ENCODE peak calls at places on chromosomes 1 and 21, in seven cellular contexts. I is NCI-H748 treated with DMSO at 0.1 percent for 48 hours; O is WTC11; C is GM13977; L is GM18507; B is endodermal cell; R is CD8-positive, alpha-beta T cell. A is an unnamed sample.

GRCh38 chr1:54887665-54888071 is 673 bp upstream of the DHCR24 start:
- DNase-seq in I (no peak), O (peak; percentile 15), C (no peak), L (no peak), B (no peak), R (no peak), A (no peak)

GRCh38 chr1:165067829-165068228 is 288.7 kb downstream of the LMX1A start:
- DNase-seq in I (no peak), O (no peak), C (no peak), L (no peak), B (no peak), R (no peak), A (no peak)

GRCh38 chr1:219433471-219434131 is 179.3 kb downstream of the ZC3H11B start:
- DNase-seq in I (peak; percentile 71), O (no peak), C (no peak), L (no peak), B (no peak), R (no peak), A (no peak)

GRCh38 chr1:185431612-185432011 is 114.6 kb upstream of the IVNS1ABP start:
- DNase-seq in I (no peak), O (no peak), C (no peak), L (no peak), B (no peak), R (no peak), A (no peak)

GRCh38 chr1:221841291-221841982 is 99.5 kb upstream of the DUSP10 start:
- DNase-seq in I (no peak), O (no peak), C (no peak), L (no peak), B (no peak), R (no peak), A (no peak)

GRCh38 chr21:16377120-16377658 is 647.4 kb downstream of the USP25 start:
- DNase-seq in I (no peak), O (no peak), C (no peak), L (no peak), B (no peak), R (no peak), A (no peak)

GRCh38 chr1:182847105-182847504 is 8.0 kb downstream of the DHX9 start:
- DNase-seq in I (no peak), O (no peak), C (no peak), L (no peak), B (no peak), R (no peak), A (no peak)

GRCh38 chr1:46551597-46552095 is at the start of gene KNCN:
- DNase-seq in I (no peak), O (no peak), C (no peak), L (no peak), B (no peak), R (no peak), A (no peak)

GRCh38 chr1:213374369-213374768 is 323.3 kb downstream of the RPS6KC1 start:
- DNase-seq in I (peak; percentile 53), O (peak; percentile 87), C (peak; percentile 71), L (peak; percentile 36), B (peak; percentile 95), R (peak; percentile 17), A (peak; percentile 14)

GRCh38 chr1:10941891-10942541 is 70.4 kb upstream of the TARDBP start:
- DNase-seq in I (no peak), O (peak; percentile 86), C (peak; percentile 83), L (peak; percentile 50), B (peak; percentile 93), R (peak; percentile 48), A (peak; percentile 37)

GRCh38 chr1:85274969-85275453 is 1.4 kb downstream of the BCL10 start:
- DNase-seq in I (no peak), O (no peak), C (no peak), L (no peak), B (no peak), R (no peak), A (no peak)

GRCh38 chr21:31888936-31889371 is 16.1 kb downstream of the HUNK start:
- DNase-seq in I (no peak), O (no peak), C (no peak), L (no peak), B (peak; percentile 68), R (no peak), A (no peak)

GRCh38 chr1:208052926-208053407 is 142.0 kb upstream of the CD34 start:
- DNase-seq in I (no peak), O (no peak), C (no peak), L (no peak), B (no peak), R (no peak), A (no peak)

GRCh38 chr1:234571692-234572091 is 38.3 kb downstream of the IRF2BP2 start:
- DNase-seq in I (no peak), O (no peak), C (no peak), L (no peak), B (peak; percentile 9), R (no peak), A (no peak)

GRCh38 chr21:45861156-45861870 is 120.3 kb upstream of the COL6A1 start:
- DNase-seq in I (no peak), O (no peak), C (no peak), L (no peak), B (peak; percentile 29), R (no peak), A (no peak)

GRCh38 chr21:44817914-44818635 is at the start of gene SUMO3:
- DNase-seq in I (peak; percentile 12), O (peak; percentile 69), C (peak; percentile 96), L (peak; percentile 79), B (peak; percentile 91), R (peak; percentile 85), A (peak; percentile 85)

GRCh38 chr1:161721738-161722343 is 497 bp downstream of the FCRLB start:
- DNase-seq in I (no peak), O (no peak), C (no peak), L (no peak), B (no peak), R (no peak), A (no peak)

GRCh38 chr21:36134820-36135390 is at the start of gene CBR3:
- DNase-seq in I (no peak), O (peak; percentile 30), C (peak; percentile 53), L (no peak), B (peak; percentile 55), R (peak; percentile 20), A (peak; percentile 43)

GRCh38 chr1:11749203-11749689 is 12.7 kb upstream of the C1orf167 start:
- DNase-seq in I (peak; percentile 10), O (peak; percentile 60), C (peak; percentile 79), L (peak; percentile 73), B (peak; percentile 90), R (peak; percentile 28), A (peak; percentile 23)

GRCh38 chr1:175865041-175865766 is 121.8 kb upstream of the TNR start:
- DNase-seq in I (no peak), O (peak; percentile 69), C (no peak), L (no peak), B (peak; percentile 90), R (no peak), A (no peak)

GRCh38 chr1:33654267-33654832 is 181.9 kb downstream of the ZSCAN20 start:
- DNase-seq in I (no peak), O (peak; percentile 40), C (no peak), L (no peak), B (peak; percentile 78), R (no peak), A (no peak)

GRCh38 chr1:45877264-45877663 is 73.9 kb downstream of the MAST2 start:
- DNase-seq in I (no peak), O (no peak), C (no peak), L (no peak), B (no peak), R (no peak), A (no peak)

GRCh38 chr1:63487336-63488065 is 35.5 kb downstream of the ITGB3BP start:
- DNase-seq in I (no peak), O (no peak), C (no peak), L (no peak), B (no peak), R (no peak), A (no peak)

GRCh38 chr1:48916121-48917069 is 139.7 kb upstream of the BEND5 start:
- DNase-seq in I (peak; percentile 78), O (peak; percentile 53), C (no peak), L (no peak), B (peak; percentile 83), R (no peak), A (no peak)

GRCh38 chr21:36854391-36854790 is 112.1 kb downstream of the HLCS start:
- DNase-seq in I (peak; percentile 46), O (peak; percentile 69), C (peak; percentile 53), L (peak; percentile 11), B (peak; percentile 84), R (no peak), A (no peak)

GRCh38 chr1:145707183-145707867 is at the start of gene PDZK1:
- DNase-seq in I (no peak), O (peak; percentile 19), C (no peak), L (no peak), B (peak; percentile 75), R (no peak), A (no peak)

GRCh38 chr21:33383056-33383888 is 19.9 kb upstream of the IFNGR2 start:
- DNase-seq in I (no peak), O (no peak), C (peak; percentile 64), L (no peak), B (peak; percentile 56), R (peak; percentile 56), A (peak; percentile 62)

GRCh38 chr1:39224295-39224829 is 19.9 kb downstream of the MACF1 start:
- DNase-seq in I (no peak), O (no peak), C (no peak), L (no peak), B (no peak), R (no peak), A (no peak)

GRCh38 chr1:38740543-38740942 is 119.0 kb downstream of the RRAGC start:
- DNase-seq in I (no peak), O (no peak), C (no peak), L (no peak), B (no peak), R (no peak), A (no peak)

GRCh38 chr21:41242238-41242829 is 74.3 kb upstream of the FAM3B start:
- DNase-seq in I (no peak), O (no peak), C (no peak), L (no peak), B (peak; percentile 49), R (no peak), A (no peak)

GRCh38 chr1:43688594-43689000 is 18.7 kb upstream of the ST3GAL3 start:
- DNase-seq in I (no peak), O (no peak), C (no peak), L (no peak), B (no peak), R (no peak), A (no peak)

GRCh38 chr1:176696109-176696508 is 233.1 kb downstream of the PAPPA2 start:
- DNase-seq in I (peak; percentile 4), O (peak; percentile 17), C (no peak), L (no peak), B (peak; percentile 69), R (no peak), A (no peak)

GRCh38 chr1:50610563-50610962 is 187.3 kb upstream of the DMRTA2 start:
- DNase-seq in I (peak; percentile 94), O (no peak), C (peak; percentile 27), L (no peak), B (no peak), R (no peak), A (no peak)

GRCh38 chr1:1678581-1679380 is 13.8 kb downstream of the SLC35E2B start:
- DNase-seq in I (no peak), O (peak; percentile 70), C (peak; percentile 62), L (peak; percentile 39), B (peak; percentile 78), R (peak; percentile 43), A (no peak)

GRCh38 chr1:109499661-109500536 is 6.0 kb downstream of the CYB561D1 start:
- DNase-seq in I (no peak), O (peak; percentile 89), C (no peak), L (no peak), B (peak; percentile 93), R (peak; percentile 35), A (peak; percentile 42)

GRCh38 chr1:67134692-67135091 is at the start of gene C1orf141:
- DNase-seq in I (no peak), O (peak; percentile 62), C (no peak), L (no peak), B (peak; percentile 83), R (no peak), A (no peak)

GRCh38 chr1:33561576-33561975 is 89.1 kb downstream of the ZSCAN20 start:
- DNase-seq in I (no peak), O (no peak), C (no peak), L (no peak), B (no peak), R (no peak), A (no peak)

GRCh38 chr1:202498542-202498941 is 150.0 kb downstream of the PPP1R12B start:
- DNase-seq in I (no peak), O (no peak), C (no peak), L (no peak), B (no peak), R (no peak), A (no peak)